ENCODE peak calls at places on chromosomes 1 and 21, in eight cellular contexts. H, I, Y, S, E, X, N and A are unnamed samples.

GRCh38 chr21:39774252-39774651 is 29.3 kb downstream of the IGSF5 start:
- DNase-seq in H (no peak), I (no peak), Y (no peak), S (no peak), E (no peak), X (no peak), N (no peak), A (no peak)

GRCh38 chr1:8889925-8890785 is 11.7 kb upstream of the ENO1 start:
- DNase-seq in H (peak; percentile 74), I (no peak), Y (peak; percentile 89), S (peak; percentile 89), E (no peak), X (no peak), N (peak; percentile 68), A (peak; percentile 87)

GRCh38 chr1:3677411-3677944 is 25.2 kb downstream of the TP73 start:
- DNase-seq in H (no peak), I (no peak), Y (no peak), S (peak; percentile 14), E (no peak), X (no peak), N (no peak), A (no peak)

GRCh38 chr1:209398330-209398991 is 185.1 kb upstream of the CAMK1G start:
- DNase-seq in H (peak; percentile 10), I (no peak), Y (peak; percentile 26), S (no peak), E (no peak), X (no peak), N (no peak), A (peak; percentile 98)

GRCh38 chr1:208118306-208118705 is 125.9 kb downstream of the PLXNA2 start:
- DNase-seq in H (no peak), I (no peak), Y (no peak), S (no peak), E (no peak), X (no peak), N (no peak), A (no peak)

GRCh38 chr21:38286739-38287426 is 30.1 kb downstream of the KCNJ15 start:
- DNase-seq in H (no peak), I (no peak), Y (no peak), S (no peak), E (no peak), X (no peak), N (no peak), A (peak; percentile 69)

GRCh38 chr1:41573803-41574713 is 89.6 kb upstream of the EDN2 start:
- DNase-seq in H (peak; percentile 79), I (peak; percentile 65), Y (peak; percentile 71), S (peak; percentile 69), E (peak; percentile 62), X (peak; percentile 65), N (peak; percentile 60), A (peak; percentile 62)

GRCh38 chr1:106721779-106722178 is 334.7 kb upstream of the PRMT6 start:
- DNase-seq in H (no peak), I (no peak), Y (no peak), S (no peak), E (no peak), X (no peak), N (no peak), A (no peak)

GRCh38 chr1:48930011-48930410 is 153.3 kb upstream of the BEND5 start:
- DNase-seq in H (no peak), I (no peak), Y (no peak), S (no peak), E (no peak), X (no peak), N (no peak), A (no peak)

GRCh38 chr1:236099622-236100021 is 34.7 kb upstream of the NID1 start:
- DNase-seq in H (no peak), I (no peak), Y (no peak), S (no peak), E (no peak), X (no peak), N (no peak), A (no peak)

GRCh38 chr21:32576011-32576410 is 9.3 kb downstream of the TCP10L start:
- DNase-seq in H (no peak), I (no peak), Y (no peak), S (no peak), E (no peak), X (no peak), N (no peak), A (no peak)

GRCh38 chr1:58815069-58815679 is 31.3 kb upstream of the JUN start:
- DNase-seq in H (peak; percentile 91), I (peak; percentile 20), Y (peak; percentile 19), S (peak; percentile 85), E (peak; percentile 44), X (peak; percentile 96), N (peak; percentile 48), A (peak; percentile 94)

GRCh38 chr21:33199516-33200217 is 30.1 kb upstream of the IFNAR2 start:
- DNase-seq in H (peak; percentile 86), I (peak; percentile 49), Y (peak; percentile 78), S (no peak), E (peak; percentile 76), X (peak; percentile 95), N (peak; percentile 55), A (peak; percentile 88)

GRCh38 chr1:76891931-76892330 is 24.7 kb downstream of the ST6GALNAC5 start:
- DNase-seq in H (no peak), I (no peak), Y (no peak), S (no peak), E (no peak), X (no peak), N (no peak), A (no peak)

GRCh38 chr1:174209347-174210187 is 50.2 kb downstream of the RABGAP1L start:
- DNase-seq in H (no peak), I (no peak), Y (no peak), S (no peak), E (no peak), X (no peak), N (no peak), A (no peak)

GRCh38 chr21:28375708-28376385 is 616.8 kb downstream of the LTN1 start:
- DNase-seq in H (no peak), I (no peak), Y (no peak), S (no peak), E (no peak), X (peak; percentile 78), N (no peak), A (peak; percentile 90)

GRCh38 chr1:168454211-168454815 is 89.5 kb downstream of the XCL2 start:
- DNase-seq in H (no peak), I (no peak), Y (no peak), S (no peak), E (no peak), X (no peak), N (no peak), A (peak; percentile 76)

GRCh38 chr21:45251635-45252447 is 35.9 kb downstream of the POFUT2 start:
- DNase-seq in H (no peak), I (no peak), Y (no peak), S (no peak), E (no peak), X (no peak), N (no peak), A (no peak)

GRCh38 chr1:41700986-41701535 is 216.6 kb upstream of the EDN2 start:
- DNase-seq in H (no peak), I (no peak), Y (no peak), S (no peak), E (no peak), X (no peak), N (no peak), A (no peak)

GRCh38 chr1:29798699-29799566 is 562.6 kb downstream of the PTPRU start:
- DNase-seq in H (no peak), I (no peak), Y (no peak), S (no peak), E (no peak), X (no peak), N (no peak), A (no peak)

GRCh38 chr1:43506233-43506632 is 24.4 kb upstream of the PTPRF start:
- DNase-seq in H (no peak), I (no peak), Y (no peak), S (no peak), E (no peak), X (no peak), N (no peak), A (no peak)

GRCh38 chr1:45887156-45887842 is 83.9 kb downstream of the MAST2 start:
- DNase-seq in H (no peak), I (no peak), Y (no peak), S (no peak), E (no peak), X (no peak), N (no peak), A (no peak)

GRCh38 chr21:15005391-15005790 is 59.4 kb downstream of the NRIP1 start:
- DNase-seq in H (no peak), I (no peak), Y (peak; percentile 6), S (no peak), E (no peak), X (peak; percentile 22), N (peak; percentile 61), A (no peak)

GRCh38 chr1:30425046-30425445 is 298.3 kb downstream of the MATN1 start:
- DNase-seq in H (no peak), I (no peak), Y (no peak), S (no peak), E (no peak), X (no peak), N (no peak), A (no peak)

GRCh38 chr1:180182721-180183311 is 28.1 kb downstream of the QSOX1 start:
- DNase-seq in H (no peak), I (no peak), Y (no peak), S (no peak), E (no peak), X (no peak), N (peak; percentile 97), A (no peak)

GRCh38 chr1:65792671-65793358 is at the start of gene PDE4B:
- DNase-seq in H (peak; percentile 24), I (no peak), Y (no peak), S (peak; percentile 17), E (no peak), X (peak; percentile 22), N (peak; percentile 63), A (no peak)

GRCh38 chr1:245804696-245805095 is 649.9 kb downstream of the KIF26B start:
- DNase-seq in H (no peak), I (no peak), Y (no peak), S (no peak), E (no peak), X (no peak), N (no peak), A (no peak)

GRCh38 chr1:175865041-175865766 is 121.8 kb upstream of the TNR start:
- DNase-seq in H (no peak), I (no peak), Y (peak; percentile 82), S (no peak), E (no peak), X (no peak), N (peak; percentile 25), A (no peak)

GRCh38 chr1:199794105-199794863 is 233.2 kb upstream of the NR5A2 start:
- DNase-seq in H (no peak), I (no peak), Y (no peak), S (no peak), E (no peak), X (no peak), N (no peak), A (no peak)